ENCODE peak calls at places on chromosomes 4 and X, in four cellular contexts. One of them, this sample, is unnamed.
A peak's percentile ranks its signal among the peaks of the same experiment; 100 is the strongest.

GRCh38 chrX:119729408-119730201 is 28.8 kb upstream of the SOWAHD start:
- DNase-seq in A673: peak; percentile 75
- DNase-seq in HFF-Myc: no peak
- DNase-seq in IMR-90: peak; percentile 64
- DNase-seq in this sample: peak; percentile 77

GRCh38 chr4:86432552-86433134 is 72.8 kb upstream of the MAPK10 start:
- DNase-seq in A673: no peak
- DNase-seq in IMR-90: no peak
- DNase-seq in HFF-Myc: no peak
- DNase-seq in this sample: no peak

GRCh38 chr4:47213539-47213938 is 182.2 kb downstream of the GABRB1 start:
- DNase-seq in IMR-90: peak; percentile 7
- DNase-seq in HFF-Myc: no peak
- DNase-seq in A673: no peak
- DNase-seq in this sample: no peak

GRCh38 chrX:77014655-77015377 is 432.4 kb upstream of the FGF16 start:
- DNase-seq in IMR-90: no peak
- DNase-seq in HFF-Myc: no peak
- DNase-seq in A673: peak; percentile 25
- DNase-seq in this sample: no peak

GRCh38 chr4:41750624-41751324 is 2.2 kb upstream of the PHOX2B start:
- DNase-seq in HFF-Myc: no peak
- DNase-seq in IMR-90: no peak
- DNase-seq in A673: no peak
- DNase-seq in this sample: no peak

GRCh38 chr4:89939994-89940393 is 45.3 kb downstream of the MMRN1 start:
- DNase-seq in A673: no peak
- DNase-seq in IMR-90: no peak
- DNase-seq in HFF-Myc: no peak
- DNase-seq in this sample: no peak

GRCh38 chrX:47771473-47771872 is 65.2 kb upstream of the ZNF81 start:
- DNase-seq in IMR-90: no peak
- DNase-seq in A673: no peak
- DNase-seq in HFF-Myc: no peak
- DNase-seq in this sample: no peak

GRCh38 chrX:18010251-18010650 is 149.2 kb upstream of the RAI2 start:
- DNase-seq in IMR-90: no peak
- DNase-seq in HFF-Myc: no peak
- DNase-seq in A673: no peak
- DNase-seq in this sample: no peak

GRCh38 chr4:153385784-153386183 is 41.3 kb downstream of the MND1 start:
- DNase-seq in IMR-90: no peak
- DNase-seq in HFF-Myc: no peak
- DNase-seq in A673: no peak
- DNase-seq in this sample: no peak

GRCh38 chr4:7651461-7651921 is 216.8 kb upstream of the PSAPL1 start:
- DNase-seq in IMR-90: peak; percentile 19
- DNase-seq in HFF-Myc: no peak
- DNase-seq in A673: no peak
- DNase-seq in this sample: no peak

GRCh38 chrX:44143061-44143602 is 169.9 kb upstream of the NDP start:
- DNase-seq in IMR-90: no peak
- DNase-seq in A673: no peak
- DNase-seq in HFF-Myc: no peak
- DNase-seq in this sample: no peak

GRCh38 chrX:44144491-44144890 is 171.3 kb upstream of the NDP start:
- DNase-seq in A673: no peak
- DNase-seq in HFF-Myc: no peak
- DNase-seq in IMR-90: no peak
- DNase-seq in this sample: no peak
- H3K4me3 ChIP-seq in A673: no peak overlapping the region
- H3K4me3 ChIP-seq in HFF-Myc: no peak overlapping the region
- H3K4me3 ChIP-seq in IMR-90: no peak overlapping the region
- H3K4me3 ChIP-seq in this sample: no peak overlapping the region

GRCh38 chr4:30716158-30716557 is 4.0 kb upstream of the PCDH7 start:
- DNase-seq in A673: peak; percentile 78
- DNase-seq in HFF-Myc: no peak
- DNase-seq in IMR-90: peak; percentile 53
- DNase-seq in this sample: no peak
- TF ChIP-seq CTCF in A673: peak; percentile 71
- TF ChIP-seq CTCF in HFF-Myc: peak; percentile 18
- TF ChIP-seq CTCF in IMR-90: peak; percentile 68
- TF ChIP-seq CTCF in this sample: peak; percentile 53

GRCh38 chr4:151690164-151690856 is 70.5 kb downstream of the GATB start:
- DNase-seq in HFF-Myc: no peak
- DNase-seq in IMR-90: peak; percentile 74
- DNase-seq in A673: no peak
- DNase-seq in this sample: peak; percentile 77

GRCh38 chr4:151691639-151692442 is 69.0 kb downstream of the GATB start:
- DNase-seq in HFF-Myc: no peak
- DNase-seq in A673: no peak
- DNase-seq in IMR-90: peak; percentile 37
- DNase-seq in this sample: peak; percentile 14

GRCh38 chr4:151690884-151691283 is 69.9 kb downstream of the GATB start:
- DNase-seq in IMR-90: no peak
- DNase-seq in HFF-Myc: no peak
- DNase-seq in A673: no peak
- DNase-seq in this sample: peak; percentile 77

GRCh38 chr4:151692821-151693504 is 67.8 kb downstream of the GATB start:
- DNase-seq in A673: no peak
- DNase-seq in HFF-Myc: no peak
- DNase-seq in IMR-90: peak; percentile 29
- DNase-seq in this sample: no peak

GRCh38 chr4:151692443-151692782 is 68.4 kb downstream of the GATB start:
- DNase-seq in IMR-90: no peak
- DNase-seq in HFF-Myc: no peak
- DNase-seq in A673: no peak
- DNase-seq in this sample: no peak
- H3K4me3 ChIP-seq in IMR-90: no peak overlapping the region
- H3K4me3 ChIP-seq in HFF-Myc: no peak overlapping the region
- H3K4me3 ChIP-seq in A673: no peak overlapping the region
- H3K4me3 ChIP-seq in this sample: no peak overlapping the region

DNA sequence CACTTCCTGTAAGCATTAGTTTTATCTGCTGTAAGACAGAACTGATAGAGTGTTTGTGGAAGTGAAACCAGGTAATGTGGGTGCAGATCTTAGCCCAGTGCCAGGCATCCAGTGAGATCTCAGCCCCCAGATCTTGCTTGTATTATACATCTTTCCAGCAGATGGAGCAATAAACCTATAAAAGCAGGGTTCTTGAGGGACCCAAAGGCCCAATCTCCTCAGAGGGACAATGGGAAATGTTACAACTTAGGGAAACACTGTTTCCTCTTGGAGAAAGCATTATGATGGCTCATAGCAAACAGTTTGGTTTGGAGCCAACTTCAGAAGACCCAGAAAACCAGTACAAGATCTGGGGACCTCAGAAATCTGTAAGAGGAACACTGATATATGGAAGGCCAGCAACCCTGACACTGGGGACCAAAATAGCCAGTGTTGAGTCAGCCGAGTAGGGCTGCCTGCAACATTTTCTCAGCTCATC is 206.3 kb downstream of the SLC7A11 start:
- DNase-seq in HFF-Myc: peak; percentile 50
- DNase-seq in IMR-90: peak; percentile 81
- DNase-seq in A673: peak; percentile 76
- DNase-seq in this sample: peak; percentile 73
- TF ChIP-seq CTCF in HFF-Myc: peak; percentile 55
- TF ChIP-seq CTCF in IMR-90: peak; percentile 81
- TF ChIP-seq CTCF in A673: peak; percentile 67
- TF ChIP-seq CTCF in this sample: peak; percentile 76

GRCh38 chrX:135050603-135051002 is 1.3 kb downstream of the RTL8A start:
- DNase-seq in HFF-Myc: no peak
- DNase-seq in IMR-90: no peak
- DNase-seq in A673: no peak
- DNase-seq in this sample: no peak
- H3K4me3 ChIP-seq in HFF-Myc: peak overlapping the region; percentile 61
- H3K4me3 ChIP-seq in IMR-90: no peak overlapping the region
- H3K4me3 ChIP-seq in A673: peak overlapping the region; percentile 56
- H3K4me3 ChIP-seq in this sample: peak overlapping the region; percentile 70

DNA sequence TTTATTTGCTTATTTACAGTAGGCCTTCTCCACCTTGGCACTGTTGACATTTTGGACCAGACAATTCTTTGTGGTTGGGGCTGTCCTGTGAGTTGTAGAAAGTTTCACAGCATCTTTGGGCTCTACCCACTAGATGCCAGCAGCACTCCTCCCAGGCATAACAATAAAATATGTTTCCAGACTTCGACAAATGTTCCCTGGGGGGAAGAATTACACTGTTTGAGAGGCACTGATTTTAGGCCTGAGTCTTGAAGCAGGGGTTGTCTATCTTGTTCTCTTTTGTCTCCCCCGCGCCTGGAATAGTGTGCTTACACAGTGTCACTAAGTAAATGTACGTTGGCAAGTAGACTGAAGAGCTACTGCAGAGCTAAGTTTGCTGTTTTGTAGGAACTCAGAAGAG is 254.4 kb upstream of the BOD1L1 start:
- DNase-seq in A673: peak; percentile 52
- DNase-seq in IMR-90: no peak
- DNase-seq in HFF-Myc: no peak
- DNase-seq in this sample: no peak
- TF ChIP-seq CTCF in A673: peak; percentile 48
- TF ChIP-seq CTCF in IMR-90: peak; percentile 33
- TF ChIP-seq CTCF in HFF-Myc: no peak
- TF ChIP-seq CTCF in this sample: peak; percentile 46

GRCh38 chr4:113760094-113760851 is 1.3 kb downstream of the CAMK2D start:
- DNase-seq in IMR-90: peak; percentile 61
- DNase-seq in HFF-Myc: no peak
- DNase-seq in A673: peak; percentile 67
- DNase-seq in this sample: peak; percentile 54

GRCh38 chr4:113759696-113760093 is 1.8 kb downstream of the CAMK2D start:
- DNase-seq in HFF-Myc: no peak
- DNase-seq in IMR-90: peak; percentile 12
- DNase-seq in A673: no peak
- DNase-seq in this sample: no peak

GRCh38 chr4:113756005-113756410 is 5.5 kb downstream of the CAMK2D start:
- DNase-seq in HFF-Myc: peak; percentile 19
- DNase-seq in IMR-90: peak; percentile 70
- DNase-seq in A673: peak; percentile 95
- DNase-seq in this sample: peak; percentile 69

GRCh38 chr4:113757486-113757885 is 4.1 kb downstream of the CAMK2D start:
- DNase-seq in A673: no peak
- DNase-seq in HFF-Myc: no peak
- DNase-seq in IMR-90: no peak
- DNase-seq in this sample: no peak

DNA sequence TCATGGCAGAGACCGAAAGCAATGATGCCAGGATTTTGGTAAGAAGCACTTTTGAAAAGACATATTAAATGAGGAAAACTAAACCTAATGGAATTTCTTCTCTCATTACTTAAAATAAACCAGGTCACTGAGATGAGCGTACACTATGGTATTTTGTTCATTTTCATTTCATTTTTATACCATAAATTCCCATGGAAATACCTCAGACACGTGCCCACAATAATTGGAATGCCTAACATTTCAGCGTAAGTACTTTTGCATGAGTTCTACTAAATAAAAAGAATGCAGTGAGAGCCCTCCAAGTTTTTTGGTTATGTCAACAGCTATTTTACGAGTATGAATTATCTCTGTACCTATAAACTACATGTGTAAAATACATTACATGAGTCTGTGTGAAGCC is 3.2 kb downstream of the CAMK2D start:
- DNase-seq in A673: no peak
- DNase-seq in IMR-90: peak; percentile 81
- DNase-seq in HFF-Myc: peak; percentile 29
- DNase-seq in this sample: peak; percentile 94
- H3K4me3 ChIP-seq in A673: no peak overlapping the region
- H3K4me3 ChIP-seq in IMR-90: peak overlapping the region; percentile 23
- H3K4me3 ChIP-seq in HFF-Myc: peak overlapping the region; percentile 95
- H3K4me3 ChIP-seq in this sample: peak overlapping the region; percentile 88

GRCh38 chr4:8685831-8686230 is 93.3 kb downstream of the CPZ start:
- DNase-seq in HFF-Myc: no peak
- DNase-seq in A673: no peak
- DNase-seq in IMR-90: no peak
- DNase-seq in this sample: no peak
- TF ChIP-seq CTCF in HFF-Myc: no peak
- TF ChIP-seq CTCF in A673: no peak
- TF ChIP-seq CTCF in IMR-90: no peak
- TF ChIP-seq CTCF in this sample: no peak

DNA sequence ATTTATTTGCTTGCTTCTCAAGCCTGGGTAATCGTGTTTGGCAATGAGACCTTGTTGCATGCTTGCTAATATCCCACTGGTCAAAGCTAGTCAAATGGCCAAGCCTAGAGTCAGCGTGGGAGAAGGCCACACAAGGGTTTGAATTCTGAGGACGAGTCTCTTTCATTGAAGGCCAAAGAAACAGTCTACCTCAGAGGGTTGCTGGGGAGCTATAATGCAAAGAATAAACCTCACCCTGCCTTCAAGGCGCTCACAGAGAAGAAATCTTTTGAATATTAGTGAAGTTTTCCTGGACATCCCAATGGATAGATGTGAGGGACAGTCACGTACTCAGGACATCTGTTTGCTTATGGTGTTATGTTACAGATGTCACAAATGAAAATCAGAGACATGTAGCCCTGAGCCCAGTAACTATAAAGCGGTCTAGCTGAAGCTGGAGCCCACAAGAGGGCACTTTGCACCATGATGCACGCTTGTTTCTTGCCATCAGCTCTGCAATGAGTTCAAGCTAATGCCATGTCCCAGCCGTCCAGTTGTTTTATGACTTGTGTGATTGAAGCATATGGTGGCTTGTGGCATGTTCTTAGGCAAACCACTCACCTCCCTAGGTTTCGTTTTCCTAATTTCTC is 1.1 kb upstream of the TLR3 start:
- DNase-seq in A673: peak; percentile 75
- DNase-seq in IMR-90: peak; percentile 19
- DNase-seq in HFF-Myc: peak; percentile 40
- DNase-seq in this sample: peak; percentile 51
- H3K4me3 ChIP-seq in A673: peak overlapping the region; percentile 44
- H3K4me3 ChIP-seq in IMR-90: no peak overlapping the region
- H3K4me3 ChIP-seq in HFF-Myc: no peak overlapping the region
- H3K4me3 ChIP-seq in this sample: peak overlapping the region; percentile 68

This sample was measured in AG10803.